ENCODE peak calls at places on chromosome 10, in eight cellular contexts. One of them, this sample, is unnamed.

GRCh38 chr10:60148266-60148840 is 241.3 kb downstream of the ANK3 start:
- DNase-seq in breast epithelium: no peak
- DNase-seq in GM12865: no peak
- DNase-seq in AG04449: peak; percentile 51
- DNase-seq in psoas muscle: no peak
- DNase-seq in heart left ventricle: no peak
- DNase-seq in left ventricle myocardium inferior: no peak
- DNase-seq in OCI-LY7: no peak
- DNase-seq in this sample: peak; percentile 75

GRCh38 chr10:6918305-6918704 is 338.2 kb upstream of the PRKCQ start:
- DNase-seq in breast epithelium: no peak
- DNase-seq in GM12865: peak; percentile 70
- DNase-seq in AG04449: no peak
- DNase-seq in psoas muscle: no peak
- DNase-seq in heart left ventricle: peak; percentile 10
- DNase-seq in left ventricle myocardium inferior: no peak
- DNase-seq in OCI-LY7: peak; percentile 57
- DNase-seq in this sample: no peak

GRCh38 chr10:1043532-1043995 is 5.4 kb downstream of the IDI1 start:
- DNase-seq in breast epithelium: no peak
- DNase-seq in GM12865: peak; percentile 79
- DNase-seq in AG04449: no peak
- DNase-seq in psoas muscle: peak; percentile 66
- DNase-seq in heart left ventricle: no peak
- DNase-seq in left ventricle myocardium inferior: peak; percentile 34
- DNase-seq in OCI-LY7: peak; percentile 80
- DNase-seq in this sample: no peak

GRCh38 chr10:80187465-80188409 is 17.6 kb downstream of the ANXA11 start:
- DNase-seq in breast epithelium: peak; percentile 52
- DNase-seq in GM12865: peak; percentile 51
- DNase-seq in AG04449: no peak
- DNase-seq in psoas muscle: no peak
- DNase-seq in heart left ventricle: no peak
- DNase-seq in left ventricle myocardium inferior: no peak
- DNase-seq in OCI-LY7: peak; percentile 96
- DNase-seq in this sample: no peak

GRCh38 chr10:75935650-75936400 is 504.4 kb downstream of the LRMDA start:
- DNase-seq in breast epithelium: no peak
- DNase-seq in GM12865: no peak
- DNase-seq in AG04449: no peak
- DNase-seq in psoas muscle: no peak
- DNase-seq in heart left ventricle: no peak
- DNase-seq in left ventricle myocardium inferior: no peak
- DNase-seq in OCI-LY7: no peak
- DNase-seq in this sample: no peak

GRCh38 chr10:3902809-3903410 is 117.9 kb upstream of the KLF6 start:
- DNase-seq in breast epithelium: no peak
- DNase-seq in GM12865: no peak
- DNase-seq in AG04449: no peak
- DNase-seq in psoas muscle: no peak
- DNase-seq in heart left ventricle: no peak
- DNase-seq in left ventricle myocardium inferior: no peak
- DNase-seq in OCI-LY7: no peak
- DNase-seq in this sample: peak; percentile 66

GRCh38 chr10:25071227-25071626 is 54.8 kb downstream of the THNSL1 start:
- DNase-seq in breast epithelium: no peak
- DNase-seq in GM12865: no peak
- DNase-seq in AG04449: no peak
- DNase-seq in psoas muscle: no peak
- DNase-seq in heart left ventricle: no peak
- DNase-seq in left ventricle myocardium inferior: no peak
- DNase-seq in OCI-LY7: no peak
- DNase-seq in this sample: no peak

GRCh38 chr10:117131390-117132327 is 6.4 kb downstream of the VAX1 start:
- DNase-seq in breast epithelium: no peak
- DNase-seq in GM12865: no peak
- DNase-seq in AG04449: no peak
- DNase-seq in psoas muscle: no peak
- DNase-seq in heart left ventricle: no peak
- DNase-seq in left ventricle myocardium inferior: no peak
- DNase-seq in OCI-LY7: no peak
- DNase-seq in this sample: no peak

GRCh38 chr10:19347592-19347991 is 299.0 kb downstream of the MALRD1 start:
- DNase-seq in breast epithelium: no peak
- DNase-seq in GM12865: no peak
- DNase-seq in AG04449: no peak
- DNase-seq in psoas muscle: no peak
- DNase-seq in heart left ventricle: no peak
- DNase-seq in left ventricle myocardium inferior: no peak
- DNase-seq in OCI-LY7: no peak
- DNase-seq in this sample: no peak

GRCh38 chr10:944034-944831 is 12.7 kb upstream of the LARP4B start:
- DNase-seq in breast epithelium: peak; percentile 47
- DNase-seq in GM12865: peak; percentile 45
- DNase-seq in AG04449: peak; percentile 7
- DNase-seq in psoas muscle: peak; percentile 79
- DNase-seq in heart left ventricle: peak; percentile 63
- DNase-seq in left ventricle myocardium inferior: peak; percentile 59
- DNase-seq in OCI-LY7: no peak
- DNase-seq in this sample: peak; percentile 81

GRCh38 chr10:33706191-33706590 is 371.7 kb upstream of the NRP1 start:
- DNase-seq in breast epithelium: no peak
- DNase-seq in GM12865: no peak
- DNase-seq in AG04449: peak; percentile 23
- DNase-seq in psoas muscle: peak; percentile 54
- DNase-seq in heart left ventricle: peak; percentile 18
- DNase-seq in left ventricle myocardium inferior: no peak
- DNase-seq in OCI-LY7: no peak
- DNase-seq in this sample: peak; percentile 95

GRCh38 chr10:46534828-46535524 is 21.5 kb downstream of the GPRIN2 start:
- DNase-seq in breast epithelium: no peak
- DNase-seq in GM12865: no peak
- DNase-seq in AG04449: no peak
- DNase-seq in psoas muscle: peak; percentile 43
- DNase-seq in heart left ventricle: no peak
- DNase-seq in left ventricle myocardium inferior: peak; percentile 10
- DNase-seq in OCI-LY7: no peak
- DNase-seq in this sample: no peak

GRCh38 chr10:81251457-81252115 is 623.4 kb upstream of the NRG3 start:
- DNase-seq in breast epithelium: no peak
- DNase-seq in GM12865: no peak
- DNase-seq in AG04449: no peak
- DNase-seq in psoas muscle: no peak
- DNase-seq in heart left ventricle: no peak
- DNase-seq in left ventricle myocardium inferior: no peak
- DNase-seq in OCI-LY7: no peak
- DNase-seq in this sample: no peak

GRCh38 chr10:5583525-5584175 is 58.9 kb downstream of the CALML3 start:
- DNase-seq in breast epithelium: peak; percentile 96
- DNase-seq in GM12865: peak; percentile 87
- DNase-seq in AG04449: no peak
- DNase-seq in psoas muscle: no peak
- DNase-seq in heart left ventricle: peak; percentile 55
- DNase-seq in left ventricle myocardium inferior: peak; percentile 52
- DNase-seq in OCI-LY7: peak; percentile 96
- DNase-seq in this sample: no peak

GRCh38 chr10:132560248-132560731 is 22.7 kb downstream of the INPP5A start:
- DNase-seq in breast epithelium: no peak
- DNase-seq in GM12865: no peak
- DNase-seq in AG04449: no peak
- DNase-seq in psoas muscle: no peak
- DNase-seq in heart left ventricle: peak; percentile 6
- DNase-seq in left ventricle myocardium inferior: no peak
- DNase-seq in OCI-LY7: peak; percentile 80
- DNase-seq in this sample: peak; percentile 29

GRCh38 chr10:112361951-112362770 is 11.8 kb upstream of the ACSL5 start:
- DNase-seq in breast epithelium: peak; percentile 45
- DNase-seq in GM12865: no peak
- DNase-seq in AG04449: no peak
- DNase-seq in psoas muscle: no peak
- DNase-seq in heart left ventricle: peak; percentile 66
- DNase-seq in left ventricle myocardium inferior: peak; percentile 53
- DNase-seq in OCI-LY7: no peak
- DNase-seq in this sample: peak; percentile 84

GRCh38 chr10:118585234-118585633 is 10.2 kb downstream of the PRLHR start:
- DNase-seq in breast epithelium: no peak
- DNase-seq in GM12865: no peak
- DNase-seq in AG04449: no peak
- DNase-seq in psoas muscle: no peak
- DNase-seq in heart left ventricle: no peak
- DNase-seq in left ventricle myocardium inferior: no peak
- DNase-seq in OCI-LY7: no peak
- DNase-seq in this sample: no peak

GRCh38 chr10:124603376-124604213 is 140.6 kb downstream of the FAM53B start:
- DNase-seq in breast epithelium: no peak
- DNase-seq in GM12865: no peak
- DNase-seq in AG04449: no peak
- DNase-seq in psoas muscle: peak; percentile 48
- DNase-seq in heart left ventricle: no peak
- DNase-seq in left ventricle myocardium inferior: no peak
- DNase-seq in OCI-LY7: no peak
- DNase-seq in this sample: no peak

GRCh38 chr10:72918352-72918751 is 24.8 kb downstream of the OIT3 start:
- DNase-seq in breast epithelium: no peak
- DNase-seq in GM12865: no peak
- DNase-seq in AG04449: no peak
- DNase-seq in psoas muscle: no peak
- DNase-seq in heart left ventricle: no peak
- DNase-seq in left ventricle myocardium inferior: no peak
- DNase-seq in OCI-LY7: no peak
- DNase-seq in this sample: no peak
- TF ChIP-seq CTCF in breast epithelium: no peak
- TF ChIP-seq CTCF in GM12865: no peak
- TF ChIP-seq CTCF in AG04449: no peak
- TF ChIP-seq CTCF in psoas muscle: no peak
- TF ChIP-seq CTCF in heart left ventricle: no peak
- TF ChIP-seq CTCF in left ventricle myocardium inferior: no peak
- TF ChIP-seq CTCF in OCI-LY7: no peak
- TF ChIP-seq CTCF in this sample: no peak

DNA sequence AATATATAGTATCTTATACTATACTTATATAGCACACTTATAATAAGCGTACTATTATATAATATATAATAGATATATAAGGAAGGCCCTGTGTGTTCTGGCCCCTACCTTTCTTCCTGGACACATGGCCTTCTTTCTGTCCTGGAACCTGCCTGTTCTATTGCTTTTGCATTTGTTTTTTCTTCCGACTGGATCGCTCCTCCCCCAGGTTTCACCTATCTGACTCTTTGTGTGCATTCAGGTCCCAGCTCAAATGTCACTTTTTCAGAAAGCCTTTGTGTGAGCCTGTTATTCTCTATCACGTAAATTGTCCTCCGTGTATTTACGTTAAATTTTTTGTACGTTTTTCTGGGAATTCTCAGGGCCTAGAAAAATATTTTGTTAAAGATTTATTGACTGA is 2.9 kb upstream of the TRIM8 start:
- DNase-seq in breast epithelium: no peak
- DNase-seq in GM12865: no peak
- DNase-seq in AG04449: no peak
- DNase-seq in psoas muscle: no peak
- DNase-seq in heart left ventricle: no peak
- DNase-seq in left ventricle myocardium inferior: no peak
- DNase-seq in OCI-LY7: no peak
- DNase-seq in this sample: no peak
- H3K4me3 ChIP-seq in breast epithelium: peak overlapping the region; percentile 85
- H3K4me3 ChIP-seq in GM12865: peak overlapping the region; percentile 78
- H3K4me3 ChIP-seq in AG04449: no peak overlapping the region
- H3K4me3 ChIP-seq in psoas muscle: peak overlapping the region; percentile 94
- H3K4me3 ChIP-seq in heart left ventricle: peak overlapping the region; percentile 96
- H3K4me3 ChIP-seq in left ventricle myocardium inferior: peak overlapping the region; percentile 82
- H3K4me3 ChIP-seq in OCI-LY7: peak overlapping the region; percentile 84
- H3K4me3 ChIP-seq in this sample: no peak overlapping the region

DNA sequence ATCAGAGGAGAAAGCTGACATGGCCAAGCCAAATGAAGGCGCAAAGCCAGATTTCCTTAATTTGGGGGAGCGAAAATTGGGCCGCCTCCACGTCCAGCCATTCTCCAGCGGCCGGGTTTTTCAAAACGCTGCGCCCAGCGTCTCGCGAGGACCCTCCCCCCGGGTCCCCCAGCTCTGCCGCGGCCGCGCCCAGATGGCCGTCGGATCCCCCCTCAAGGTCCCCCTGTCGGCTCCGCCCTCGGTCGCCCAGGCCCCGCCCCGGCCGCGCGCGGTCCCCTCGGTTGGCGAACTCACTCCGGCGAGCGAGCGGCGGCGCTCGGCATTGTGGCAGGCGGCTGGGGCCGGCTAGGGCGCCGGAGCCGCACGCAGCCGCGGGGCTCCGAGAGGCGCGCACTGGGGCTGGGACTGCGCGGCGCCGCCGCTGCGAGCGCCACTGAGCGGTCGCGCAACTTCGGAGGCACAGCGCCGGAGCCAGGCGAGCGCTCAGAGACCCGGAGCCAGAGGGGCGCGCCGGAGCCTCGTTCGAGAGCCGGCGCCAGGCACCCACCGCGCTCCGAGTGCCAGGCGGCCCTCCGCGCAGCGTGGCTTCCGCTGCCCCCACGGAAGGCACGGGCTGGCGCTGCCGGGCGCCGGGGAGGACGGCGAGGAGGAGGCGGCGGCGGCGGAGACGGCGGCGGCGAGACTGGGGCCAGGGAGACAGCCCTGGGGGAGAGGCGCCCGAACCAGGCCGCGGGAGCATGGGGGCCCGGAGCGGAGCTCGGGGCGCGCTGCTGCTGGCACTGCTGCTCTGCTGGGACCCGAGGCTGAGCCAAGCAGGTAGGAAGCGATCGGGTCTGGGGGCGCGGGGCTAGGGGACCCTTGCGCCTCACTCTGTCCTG is at the start of gene UNC5B:
- DNase-seq in breast epithelium: peak; percentile 82
- DNase-seq in GM12865: peak; percentile 42
- DNase-seq in AG04449: no peak
- DNase-seq in psoas muscle: peak; percentile 95
- DNase-seq in heart left ventricle: peak; percentile 94
- DNase-seq in left ventricle myocardium inferior: peak; percentile 93
- DNase-seq in OCI-LY7: peak; percentile 80
- DNase-seq in this sample: peak; percentile 88
- TF ChIP-seq CTCF in breast epithelium: no peak
- TF ChIP-seq CTCF in GM12865: no peak
- TF ChIP-seq CTCF in AG04449: peak; percentile 41
- TF ChIP-seq CTCF in psoas muscle: peak; percentile 51
- TF ChIP-seq CTCF in heart left ventricle: peak; percentile 48
- TF ChIP-seq CTCF in left ventricle myocardium inferior: peak; percentile 65
- TF ChIP-seq CTCF in OCI-LY7: peak; percentile 48
- TF ChIP-seq CTCF in this sample: peak; percentile 23

GRCh38 chr10:26528715-26529393 is 90.7 kb downstream of the APBB1IP start:
- DNase-seq in breast epithelium: no peak
- DNase-seq in GM12865: peak; percentile 52
- DNase-seq in AG04449: no peak
- DNase-seq in psoas muscle: no peak
- DNase-seq in heart left ventricle: no peak
- DNase-seq in left ventricle myocardium inferior: no peak
- DNase-seq in OCI-LY7: no peak
- DNase-seq in this sample: no peak

DNA sequence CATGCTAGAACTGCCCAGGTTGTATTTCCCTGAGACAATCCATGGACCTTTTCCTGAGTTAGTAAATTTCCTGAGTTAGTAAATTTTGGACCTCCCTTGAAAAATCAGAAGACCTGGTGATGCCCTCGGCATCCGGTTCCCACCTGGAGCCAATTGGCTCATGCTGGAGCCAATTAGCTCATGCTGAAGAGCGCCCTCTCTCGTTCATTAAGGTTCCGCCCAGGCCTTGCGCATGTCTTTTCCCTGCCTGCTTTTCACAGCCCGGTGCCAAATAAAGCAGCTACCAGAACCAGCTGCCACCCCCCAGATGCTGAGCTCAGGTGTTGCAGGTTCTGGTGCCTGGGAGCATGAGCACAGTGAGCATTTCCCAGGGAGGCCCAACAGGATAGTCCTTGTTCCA is 96.2 kb downstream of the APBB1IP start:
- DNase-seq in breast epithelium: no peak
- DNase-seq in GM12865: no peak
- DNase-seq in AG04449: no peak
- DNase-seq in psoas muscle: no peak
- DNase-seq in heart left ventricle: no peak
- DNase-seq in left ventricle myocardium inferior: no peak
- DNase-seq in OCI-LY7: no peak
- DNase-seq in this sample: no peak
- H3K4me3 ChIP-seq in breast epithelium: no peak overlapping the region
- H3K4me3 ChIP-seq in GM12865: no peak overlapping the region
- H3K4me3 ChIP-seq in AG04449: no peak overlapping the region
- H3K4me3 ChIP-seq in psoas muscle: no peak overlapping the region
- H3K4me3 ChIP-seq in heart left ventricle: no peak overlapping the region
- H3K4me3 ChIP-seq in left ventricle myocardium inferior: no peak overlapping the region
- H3K4me3 ChIP-seq in OCI-LY7: no peak overlapping the region
- H3K4me3 ChIP-seq in this sample: no peak overlapping the region